ENCODE peak calls at places on chromosomes 4 and X, in nine cellular contexts. F, B, W, X, T, M, H, Y and O are unnamed samples.

GRCh38 chrX:134761788-134762187 is 103.5 kb upstream of the PLAC1 start:
- DNase-seq in F (no peak), B (no peak), W (peak), X (no peak), T (peak), M (no peak), H (no peak), Y (peak), O (peak)

GRCh38 chr4:133320576-133321170 is 171.6 kb downstream of the PCDH10 start:
- DNase-seq in F (no peak), B (no peak), W (peak), X (no peak), T (peak), M (no peak), H (no peak), Y (peak), O (peak)

GRCh38 chr4:97235516-97235915 is 907.8 kb downstream of the STPG2 start:
- DNase-seq in F (no peak), B (no peak), W (no peak), X (no peak), T (no peak), M (no peak), H (no peak), Y (no peak), O (no peak)

GRCh38 chr4:69038582-69038981 is 57.7 kb upstream of the UGT2B7 start:
- DNase-seq in F (no peak), B (no peak), W (no peak), X (no peak), T (peak), M (no peak), H (no peak), Y (peak), O (no peak)

GRCh38 chrX:40086569-40087335 is 11.0 kb downstream of the BCOR start:
- DNase-seq in F (no peak), B (no peak), W (peak), X (no peak), T (no peak), M (no peak), H (no peak), Y (no peak), O (no peak)

GRCh38 chr4:81493895-81494490 is 22.3 kb upstream of the RASGEF1B start:
- DNase-seq in F (peak), B (no peak), W (peak), X (no peak), T (no peak), M (no peak), H (no peak), Y (no peak), O (no peak)

GRCh38 chr4:57020467-57021101 is 41.9 kb downstream of the POLR2B start:
- DNase-seq in F (no peak), B (no peak), W (peak), X (no peak), T (peak), M (no peak), H (peak), Y (peak), O (no peak)

GRCh38 chr4:110211007-110211769 is 12.8 kb upstream of the ELOVL6 start:
- DNase-seq in F (peak), B (no peak), W (peak), X (no peak), T (peak), M (no peak), H (peak), Y (peak), O (peak)

GRCh38 chr4:6228158-6229067 is 28.1 kb upstream of the JAKMIP1 start:
- DNase-seq in F (no peak), B (no peak), W (no peak), X (no peak), T (no peak), M (no peak), H (no peak), Y (no peak), O (no peak)

GRCh38 chrX:114134465-114134864 is 449.4 kb upstream of the HTR2C start:
- DNase-seq in F (no peak), B (no peak), W (peak), X (no peak), T (no peak), M (no peak), H (no peak), Y (peak), O (no peak)

GRCh38 chr4:24594887-24595286 is 10.5 kb upstream of the DHX15 start:
- DNase-seq in F (no peak), B (no peak), W (peak), X (no peak), T (peak), M (no peak), H (no peak), Y (peak), O (no peak)

GRCh38 chr4:183182873-183183725 is 84.0 kb downstream of the WWC2 start:
- DNase-seq in F (no peak), B (no peak), W (peak), X (no peak), T (peak), M (no peak), H (peak), Y (peak), O (no peak)

GRCh38 chrX:19070555-19070994 is 51.7 kb downstream of the ADGRG2 start:
- DNase-seq in F (no peak), B (no peak), W (no peak), X (no peak), T (no peak), M (no peak), H (no peak), Y (no peak), O (no peak)

GRCh38 chr4:681736-682451 is 7.1 kb downstream of the SLC49A3 start:
- DNase-seq in F (peak), B (peak), W (no peak), X (peak), T (peak), M (peak), H (no peak), Y (peak), O (peak)

GRCh38 chrX:95703696-95704095 is 980.9 kb upstream of the DIAPH2 start:
- DNase-seq in F (no peak), B (no peak), W (no peak), X (no peak), T (no peak), M (no peak), H (no peak), Y (peak), O (no peak)

GRCh38 chr4:169079942-169080827 is 70.1 kb upstream of the CBR4 start:
- DNase-seq in F (no peak), B (peak), W (peak), X (no peak), T (no peak), M (peak), H (peak), Y (peak), O (no peak)

GRCh38 chrX:77442728-77443127 is 4.5 kb upstream of the FGF16 start:
- DNase-seq in F (no peak), B (no peak), W (peak), X (no peak), T (peak), M (no peak), H (peak), Y (peak), O (no peak)

GRCh38 chrX:97310373-97310772 is 426.7 kb downstream of the RPA4 start:
- DNase-seq in F (no peak), B (no peak), W (peak), X (no peak), T (peak), M (no peak), H (no peak), Y (peak), O (no peak)

GRCh38 chrX:129721414-129721813 is 17.4 kb upstream of the XPNPEP2 start:
- DNase-seq in F (no peak), B (no peak), W (no peak), X (no peak), T (no peak), M (no peak), H (no peak), Y (no peak), O (no peak)

GRCh38 chrX:138018145-138018799 is 452.3 kb downstream of the ZIC3 start:
- DNase-seq in F (no peak), B (no peak), W (no peak), X (no peak), T (peak), M (no peak), H (no peak), Y (no peak), O (no peak)

GRCh38 chrX:63679432-63679831 is 105.6 kb downstream of the ARHGEF9 start:
- DNase-seq in F (no peak), B (no peak), W (no peak), X (no peak), T (no peak), M (no peak), H (no peak), Y (no peak), O (no peak)

GRCh38 chrX:48957477-48957826 is at the start of gene OTUD5:
- DNase-seq in F (peak), B (peak), W (no peak), X (no peak), T (no peak), M (peak), H (no peak), Y (no peak), O (peak)

GRCh38 chr4:184514121-184514988 is 40.0 kb upstream of the IRF2 start:
- DNase-seq in F (no peak), B (no peak), W (peak), X (no peak), T (peak), M (peak), H (peak), Y (peak), O (no peak)

GRCh38 chrX:10992110-10992509 is 119.0 kb upstream of the HCCS start:
- DNase-seq in F (no peak), B (no peak), W (no peak), X (no peak), T (no peak), M (no peak), H (no peak), Y (no peak), O (no peak)
- H3K4me3 ChIP-seq in F (no peak), B (no peak), W (no peak), X (no peak), T (no peak), M (no peak), H (no peak), Y (no peak), O (no peak)

DNA sequence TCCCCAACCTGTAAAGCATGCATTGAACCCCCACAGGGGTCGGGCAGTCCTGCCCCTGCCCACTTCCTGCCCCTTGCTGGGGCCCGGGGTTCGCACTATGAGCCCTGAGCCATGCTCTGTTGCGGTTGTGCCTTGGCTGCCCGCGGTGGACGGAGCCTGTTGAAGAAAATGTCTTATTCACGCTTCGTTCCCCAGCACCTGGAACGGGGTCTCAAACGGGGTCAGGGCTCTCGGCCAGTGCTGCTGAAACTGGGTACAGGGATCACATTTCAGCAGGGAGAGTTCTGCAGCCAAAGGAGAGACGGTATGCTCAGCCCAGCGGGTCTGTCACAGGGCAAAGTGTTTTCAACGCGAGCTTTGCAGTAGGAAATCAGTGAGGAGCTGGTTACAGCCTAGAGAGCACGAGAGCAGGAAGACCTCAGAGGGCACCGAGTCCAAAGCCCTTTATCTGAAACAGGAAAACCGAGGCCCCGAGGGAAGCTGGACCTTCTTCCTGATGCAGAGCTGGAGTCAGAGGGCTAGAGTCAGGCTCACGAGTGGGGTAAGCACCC is 46.3 kb upstream of the AFAP1 start:
- DNase-seq in F (no peak), B (no peak), W (peak), X (no peak), T (no peak), M (no peak), H (peak), Y (no peak), O (no peak)
- H3K4me3 ChIP-seq in F (no peak), B (no peak), W (no peak), X (no peak), T (no peak), M (no peak), H (no peak), Y (no peak), O (no peak)

GRCh38 chr4:118941149-118941548 is 52.5 kb downstream of the SYNPO2 start:
- DNase-seq in F (no peak), B (peak), W (peak), X (no peak), T (no peak), M (no peak), H (peak), Y (peak), O (no peak)
- H3K4me3 ChIP-seq in F (no peak), B (no peak), W (no peak), X (no peak), T (no peak), M (no peak), H (no peak), Y (no peak), O (no peak)

GRCh38 chrX:148146121-148146520 is 165.0 kb downstream of the FMR1NB start:
- DNase-seq in F (no peak), B (no peak), W (no peak), X (no peak), T (no peak), M (no peak), H (no peak), Y (no peak), O (no peak)
- H3K4me3 ChIP-seq in F (no peak), B (no peak), W (no peak), X (no peak), T (no peak), M (no peak), H (no peak), Y (no peak), O (no peak)

GRCh38 chr4:92090887-92091286 is 212.9 kb upstream of the GRID2 start:
- DNase-seq in F (no peak), B (no peak), W (no peak), X (no peak), T (no peak), M (no peak), H (no peak), Y (no peak), O (no peak)

DNA sequence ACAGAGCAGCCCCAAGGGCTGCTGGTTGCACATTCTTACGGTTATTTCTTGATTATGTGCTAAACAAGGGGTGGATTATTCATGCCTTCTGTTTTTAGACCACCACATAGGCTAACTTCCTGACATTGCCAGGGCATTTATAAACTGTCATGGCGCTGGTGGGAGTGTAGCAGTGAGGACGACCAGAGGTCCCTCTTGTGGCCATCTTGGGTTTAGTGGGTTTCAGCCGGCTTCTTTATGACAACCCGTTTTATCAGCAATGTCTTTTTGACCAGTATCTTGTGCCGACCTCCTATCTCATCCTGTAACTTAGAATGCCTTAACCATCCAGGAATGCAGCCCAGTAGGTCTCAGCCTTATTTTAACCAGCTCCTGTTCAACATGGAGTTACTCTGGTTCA is 212.4 kb upstream of the GRID2 start:
- DNase-seq in F (no peak), B (no peak), W (peak), X (no peak), T (peak), M (no peak), H (no peak), Y (no peak), O (no peak)
- H3K4me3 ChIP-seq in F (no peak), B (no peak), W (no peak), X (no peak), T (no peak), M (no peak), H (no peak), Y (no peak), O (no peak)